ENCODE peak calls at places on chromosomes 12 and 14, in four cellular contexts. P is A549, D is heart left ventricle, U is lower lobe of right lung. S is an unnamed sample.

GRCh38 chr14:36161781-36162180 is 14.7 kb downstream of the PTCSC3 start:
- DNase-seq in P (no peak), D (no peak), U (no peak), S (no peak)

GRCh38 chr14:96975116-96975515 is 177.9 kb downstream of the VRK1 start:
- DNase-seq in P (no peak), D (no peak), U (no peak), S (no peak)

GRCh38 chr12:112885204-112885603 is 21.6 kb upstream of the OAS1 start:
- DNase-seq in P (no peak), D (no peak), U (no peak), S (no peak)

GRCh38 chr12:113070117-113070906 is 13.8 kb downstream of the DTX1 start:
- DNase-seq in P (no peak), D (peak), U (peak), S (peak)

GRCh38 chr12:56188786-56189335 is 422 bp downstream of the SMARCC2 start:
- DNase-seq in P (no peak), D (no peak), U (no peak), S (no peak)

GRCh38 chr14:78005325-78005724 is 164.8 kb upstream of the NRXN3 start:
- DNase-seq in P (peak), D (no peak), U (no peak), S (no peak)

GRCh38 chr12:50218386-50218785 is 51.2 kb upstream of the CERS5 start:
- DNase-seq in P (peak), D (no peak), U (no peak), S (no peak)

GRCh38 chr12:90510948-90511347 is 444.0 kb downstream of the CCER1 start:
- DNase-seq in P (no peak), D (no peak), U (no peak), S (no peak)

GRCh38 chr12:22321620-22322019 is 12.9 kb downstream of the ST8SIA1 start:
- DNase-seq in P (no peak), D (no peak), U (peak), S (no peak)

GRCh38 chr14:54116972-54117371 is 160.3 kb upstream of the BMP4 start:
- DNase-seq in P (no peak), D (no peak), U (no peak), S (no peak)

GRCh38 chr12:48390026-48390425 is 39.3 kb upstream of the ZNF641 start:
- DNase-seq in P (no peak), D (no peak), U (no peak), S (no peak)

GRCh38 chr14:33467967-33468366 is 482.9 kb downstream of the EGLN3 start:
- DNase-seq in P (no peak), D (no peak), U (no peak), S (no peak)

GRCh38 chr14:20501346-20501745 is 4.0 kb upstream of the RNASE10 start:
- DNase-seq in P (peak), D (no peak), U (no peak), S (no peak)

GRCh38 chr12:3775385-3776035 is 22.6 kb upstream of the CRACR2A start:
- DNase-seq in P (no peak), D (no peak), U (no peak), S (no peak)

GRCh38 chr14:35404246-35404495 is 378 bp downstream of the NFKBIA start:
- DNase-seq in P (no peak), D (no peak), U (no peak), S (no peak)

DNA sequence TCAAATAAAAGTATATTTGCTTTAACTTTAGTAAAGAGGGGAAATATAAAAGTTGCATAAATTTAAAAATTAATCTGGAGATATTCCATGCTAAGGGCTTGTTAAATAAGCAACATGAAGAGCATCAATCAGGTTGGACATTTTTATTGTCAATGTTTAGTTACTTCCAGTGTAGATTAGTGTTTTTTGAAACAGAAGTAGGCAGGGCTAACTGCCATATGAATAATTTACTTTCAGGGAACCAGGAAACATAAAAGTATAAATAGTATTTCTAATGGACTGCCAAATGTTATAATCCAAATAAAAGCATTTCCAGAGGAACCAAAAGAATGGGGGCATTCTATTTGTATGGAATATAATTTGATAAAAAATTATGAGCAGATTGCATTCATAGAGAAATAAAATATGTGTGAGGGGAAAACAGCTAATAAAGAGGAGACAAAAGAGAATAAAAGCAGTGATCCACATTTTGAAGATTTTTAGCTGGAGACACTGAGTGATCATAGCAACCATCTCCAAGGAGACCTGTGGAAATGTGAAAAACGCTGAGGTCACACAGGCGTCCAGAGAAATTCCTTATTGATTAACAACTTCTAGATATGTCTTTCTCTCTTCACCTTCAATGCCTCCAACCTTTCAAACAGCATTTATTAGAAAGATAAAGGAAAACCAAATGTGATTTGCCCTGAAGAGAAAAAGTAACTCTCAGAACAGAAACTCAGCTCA is 70.8 kb downstream of the SRGAP1 start:
- DNase-seq in P (peak), D (no peak), U (no peak), S (no peak)
- H3K4me3 ChIP-seq in P (peak), D (no peak), U (no peak), S (no peak)

GRCh38 chr12:64884164-64884542 is 59.7 kb downstream of the TBC1D30 start:
- DNase-seq in P (no peak), D (no peak), U (no peak), S (no peak)

GRCh38 chr12:64884728-64885127 is 60.3 kb downstream of the TBC1D30 start:
- DNase-seq in P (no peak), D (no peak), U (no peak), S (no peak)

GRCh38 chr12:64882687-64883086 is 58.2 kb downstream of the TBC1D30 start:
- DNase-seq in P (no peak), D (no peak), U (no peak), S (no peak)

GRCh38 chr12:64883264-64884163 is 59.1 kb downstream of the TBC1D30 start:
- DNase-seq in P (peak), D (no peak), U (no peak), S (no peak)
- TF ChIP-seq CTCF in P (no peak), D (no peak), U (no peak), S (no peak)

GRCh38 chr12:128325646-128326045 is 58.7 kb downstream of the TMEM132C start:
- DNase-seq in P (no peak), D (no peak), U (no peak), S (no peak)

GRCh38 chr12:128322341-128322740 is 55.4 kb downstream of the TMEM132C start:
- DNase-seq in P (no peak), D (no peak), U (no peak), S (no peak)

GRCh38 chr12:128323115-128323514 is 56.1 kb downstream of the TMEM132C start:
- DNase-seq in P (no peak), D (no peak), U (no peak), S (no peak)

GRCh38 chr12:128323526-128323925 is 56.6 kb downstream of the TMEM132C start:
- DNase-seq in P (no peak), D (no peak), U (no peak), S (no peak)

GRCh38 chr12:128326419-128326818 is 59.4 kb downstream of the TMEM132C start:
- DNase-seq in P (no peak), D (no peak), U (no peak), S (no peak)
- H3K4me3 ChIP-seq in P (no peak), D (no peak), U (no peak), S (no peak)

GRCh38 chr12:8603858-8604257 is 8.8 kb downstream of the AICDA start:
- DNase-seq in P (peak), D (no peak), U (no peak), S (no peak)
- TF ChIP-seq CTCF in P (peak), D (no peak), U (no peak), S (peak)

GRCh38 chr12:7694556-7694955 is 1.0 kb downstream of the GDF3 start:
- DNase-seq in P (no peak), D (no peak), U (no peak), S (no peak)

GRCh38 chr12:7693793-7694192 is 1.8 kb downstream of the GDF3 start:
- DNase-seq in P (no peak), D (no peak), U (no peak), S (no peak)

GRCh38 chr12:7695159-7695930 is at the start of gene GDF3:
- DNase-seq in P (no peak), D (peak), U (no peak), S (no peak)
- H3K4me3 ChIP-seq in P (no peak), D (peak), U (no peak), S (peak)